ENCODE peak calls at places on chromosomes 3 and 15, in four cellular contexts. One of them, this sample, is unnamed.

GRCh38 chr3:126300761-126301481 is 56.3 kb downstream of the KLF15 start:
- DNase-seq in IMR-90: no peak
- DNase-seq in neuronal stem cell: no peak
- DNase-seq in mesendoderm: no peak
- DNase-seq in this sample: peak

GRCh38 chr3:60046212-60046611 is 996.4 kb upstream of the CFAP20DC start:
- DNase-seq in IMR-90: no peak
- DNase-seq in mesendoderm: no peak
- DNase-seq in neuronal stem cell: no peak
- DNase-seq in this sample: no peak

GRCh38 chr3:52036222-52036694 is 20.1 kb downstream of the DUSP7 start:
- DNase-seq in mesendoderm: no peak
- DNase-seq in IMR-90: no peak
- DNase-seq in neuronal stem cell: no peak
- DNase-seq in this sample: no peak

GRCh38 chr3:63458405-63458804 is 180.3 kb downstream of the SYNPR start:
- DNase-seq in IMR-90: no peak
- DNase-seq in neuronal stem cell: no peak
- DNase-seq in mesendoderm: no peak
- DNase-seq in this sample: no peak

GRCh38 chr3:127796045-127796720 is 26.1 kb downstream of the MGLL start:
- DNase-seq in neuronal stem cell: no peak
- DNase-seq in IMR-90: no peak
- DNase-seq in mesendoderm: no peak
- DNase-seq in this sample: no peak

GRCh38 chr3:106635271-106635670 is 742.0 kb upstream of the CCDC54 start:
- DNase-seq in IMR-90: peak
- DNase-seq in mesendoderm: no peak
- DNase-seq in neuronal stem cell: no peak
- DNase-seq in this sample: no peak

GRCh38 chr3:21356402-21356801 is 394.6 kb downstream of the ZNF385D start:
- DNase-seq in IMR-90: peak
- DNase-seq in mesendoderm: no peak
- DNase-seq in neuronal stem cell: no peak
- DNase-seq in this sample: no peak

GRCh38 chr3:184229424-184230080 is at the start of gene VWA5B2:
- DNase-seq in neuronal stem cell: peak
- DNase-seq in IMR-90: peak
- DNase-seq in mesendoderm: peak
- DNase-seq in this sample: peak

GRCh38 chr3:147367676-147368075 is 38.7 kb downstream of the ZIC4 start:
- DNase-seq in neuronal stem cell: no peak
- DNase-seq in mesendoderm: no peak
- DNase-seq in IMR-90: no peak
- DNase-seq in this sample: no peak

GRCh38 chr15:47614341-47614740 is 103.0 kb upstream of the SEMA6D start:
- DNase-seq in IMR-90: no peak
- DNase-seq in neuronal stem cell: no peak
- DNase-seq in mesendoderm: peak
- DNase-seq in this sample: no peak

GRCh38 chr3:49006591-49007067 is 562 bp upstream of the WDR6 start:
- DNase-seq in mesendoderm: no peak
- DNase-seq in neuronal stem cell: no peak
- DNase-seq in IMR-90: peak
- DNase-seq in this sample: no peak

GRCh38 chr3:170162052-170162451 is 19.5 kb downstream of the PHC3 start:
- DNase-seq in neuronal stem cell: no peak
- DNase-seq in IMR-90: no peak
- DNase-seq in mesendoderm: no peak
- DNase-seq in this sample: no peak

GRCh38 chr15:26864664-26865191 is 2.1 kb upstream of the GABRA5 start:
- DNase-seq in IMR-90: peak
- DNase-seq in neuronal stem cell: peak
- DNase-seq in mesendoderm: peak
- DNase-seq in this sample: peak

GRCh38 chr3:61828158-61828874 is 266.9 kb downstream of the PTPRG start:
- DNase-seq in mesendoderm: no peak
- DNase-seq in IMR-90: no peak
- DNase-seq in neuronal stem cell: no peak
- DNase-seq in this sample: no peak
- H3K23ac ChIP-seq in mesendoderm: no peak
- H3K23ac ChIP-seq in IMR-90: no peak
- H3K23ac ChIP-seq in neuronal stem cell: no peak
- H3K23ac ChIP-seq in this sample: no peak

GRCh38 chr15:38195191-38195901 is 57.3 kb upstream of the SPRED1 start:
- DNase-seq in mesendoderm: no peak
- DNase-seq in IMR-90: peak
- DNase-seq in neuronal stem cell: no peak
- DNase-seq in this sample: no peak

GRCh38 chr15:38190501-38190900 is 62.1 kb upstream of the SPRED1 start:
- DNase-seq in neuronal stem cell: no peak
- DNase-seq in IMR-90: no peak
- DNase-seq in mesendoderm: no peak
- DNase-seq in this sample: no peak

GRCh38 chr15:38193496-38193895 is 59.1 kb upstream of the SPRED1 start:
- DNase-seq in IMR-90: no peak
- DNase-seq in neuronal stem cell: no peak
- DNase-seq in mesendoderm: no peak
- DNase-seq in this sample: no peak

GRCh38 chr15:38189651-38190280 is 62.9 kb upstream of the SPRED1 start:
- DNase-seq in neuronal stem cell: no peak
- DNase-seq in mesendoderm: peak
- DNase-seq in IMR-90: no peak
- DNase-seq in this sample: no peak

GRCh38 chr15:38192496-38192895 is 60.1 kb upstream of the SPRED1 start:
- DNase-seq in IMR-90: no peak
- DNase-seq in mesendoderm: no peak
- DNase-seq in neuronal stem cell: no peak
- DNase-seq in this sample: no peak
- H2BK15ac ChIP-seq in IMR-90: no peak
- H2BK15ac ChIP-seq in mesendoderm: no peak
- H2BK15ac ChIP-seq in neuronal stem cell: no peak
- H2BK15ac ChIP-seq in this sample: no peak

GRCh38 chr15:67578020-67578600 is 35.6 kb downstream of the MAP2K5 start:
- DNase-seq in IMR-90: peak
- DNase-seq in neuronal stem cell: no peak
- DNase-seq in mesendoderm: no peak
- DNase-seq in this sample: no peak
- H3K23ac ChIP-seq in IMR-90: no peak
- H3K23ac ChIP-seq in neuronal stem cell: no peak
- H3K23ac ChIP-seq in mesendoderm: no peak
- H3K23ac ChIP-seq in this sample: no peak

GRCh38 chr15:32867313-32867626 is 149.5 kb downstream of the GREM1 start:
- DNase-seq in neuronal stem cell: no peak
- DNase-seq in mesendoderm: peak
- DNase-seq in IMR-90: peak
- DNase-seq in this sample: no peak
- H2BK15ac ChIP-seq in neuronal stem cell: no peak
- H2BK15ac ChIP-seq in mesendoderm: no peak
- H2BK15ac ChIP-seq in IMR-90: peak
- H2BK15ac ChIP-seq in this sample: no peak

GRCh38 chr3:135889417-135889816 is 76.1 kb upstream of the PPP2R3A start:
- DNase-seq in mesendoderm: peak
- DNase-seq in neuronal stem cell: no peak
- DNase-seq in IMR-90: no peak
- DNase-seq in this sample: no peak

GRCh38 chr3:135895734-135896121 is 69.8 kb upstream of the PPP2R3A start:
- DNase-seq in IMR-90: no peak
- DNase-seq in neuronal stem cell: no peak
- DNase-seq in mesendoderm: no peak
- DNase-seq in this sample: no peak

GRCh38 chr3:135895106-135895733 is 70.3 kb upstream of the PPP2R3A start:
- DNase-seq in IMR-90: peak
- DNase-seq in mesendoderm: peak
- DNase-seq in neuronal stem cell: peak
- DNase-seq in this sample: peak

GRCh38 chr3:135887220-135887619 is 78.3 kb upstream of the PPP2R3A start:
- DNase-seq in IMR-90: peak
- DNase-seq in neuronal stem cell: no peak
- DNase-seq in mesendoderm: no peak
- DNase-seq in this sample: no peak

GRCh38 chr3:135891121-135891520 is 74.4 kb upstream of the PPP2R3A start:
- DNase-seq in IMR-90: no peak
- DNase-seq in neuronal stem cell: no peak
- DNase-seq in mesendoderm: no peak
- DNase-seq in this sample: no peak
- H3K23ac ChIP-seq in IMR-90: no peak
- H3K23ac ChIP-seq in neuronal stem cell: no peak
- H3K23ac ChIP-seq in mesendoderm: no peak
- H3K23ac ChIP-seq in this sample: no peak

GRCh38 chr3:192060160-192060783 is 599.3 kb downstream of the PYDC2 start:
- DNase-seq in IMR-90: no peak
- DNase-seq in neuronal stem cell: peak
- DNase-seq in mesendoderm: no peak
- DNase-seq in this sample: no peak
- H2BK15ac ChIP-seq in IMR-90: no peak
- H2BK15ac ChIP-seq in neuronal stem cell: no peak
- H2BK15ac ChIP-seq in mesendoderm: peak
- H2BK15ac ChIP-seq in this sample: no peak

DNA sequence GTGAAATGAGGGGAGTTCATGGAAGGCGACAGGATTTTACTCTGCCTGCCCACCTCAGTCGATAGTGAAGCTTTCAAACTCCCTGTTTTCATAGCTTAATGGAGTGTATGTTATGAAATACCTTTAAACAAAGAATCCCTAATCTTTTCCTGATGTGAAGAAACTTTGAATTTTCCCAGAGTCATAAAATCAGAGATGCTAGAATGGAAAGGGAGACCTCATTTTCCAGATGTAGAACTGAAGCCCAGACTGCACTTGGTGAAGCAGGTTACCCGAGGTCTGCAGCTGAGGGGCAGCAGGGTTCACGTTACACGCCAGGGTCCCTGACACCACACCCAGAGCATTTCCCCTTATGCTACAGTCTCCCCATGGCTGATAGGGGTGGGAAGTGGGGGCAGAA is 34.7 kb upstream of the LACTB start:
- DNase-seq in neuronal stem cell: no peak
- DNase-seq in IMR-90: no peak
- DNase-seq in mesendoderm: no peak
- DNase-seq in this sample: no peak
- H3K23ac ChIP-seq in neuronal stem cell: no peak
- H3K23ac ChIP-seq in IMR-90: peak
- H3K23ac ChIP-seq in mesendoderm: no peak
- H3K23ac ChIP-seq in this sample: no peak

GRCh38 chr15:67040277-67040676 is 25.1 kb upstream of the SMAD3 start:
- DNase-seq in neuronal stem cell: no peak
- DNase-seq in mesendoderm: no peak
- DNase-seq in IMR-90: no peak
- DNase-seq in this sample: no peak
- H2BK15ac ChIP-seq in neuronal stem cell: peak
- H2BK15ac ChIP-seq in mesendoderm: no peak
- H2BK15ac ChIP-seq in IMR-90: no peak
- H2BK15ac ChIP-seq in this sample: no peak

This sample was measured in H9.